ENCODE peak calls at places on chromosomes 3 and 15, in nine cellular contexts. One of them, this sample, is unnamed.

GRCh38 chr15:70376929-70377691 is 279.4 kb upstream of the TLE3 start:
- DNase-seq in GM12891: no peak
- DNase-seq in GM23338: peak; percentile 61
- DNase-seq in prostate gland: no peak
- DNase-seq in HL-60: peak; percentile 68
- DNase-seq in HCT116: no peak
- DNase-seq in GM12878: no peak
- DNase-seq in esophagus muscularis mucosa: peak; percentile 91
- DNase-seq in sigmoid colon: peak; percentile 83
- DNase-seq in this sample: no peak

GRCh38 chr3:55341502-55342031 is 145.5 kb downstream of the WNT5A start:
- DNase-seq in HCT116: no peak
- DNase-seq in esophagus muscularis mucosa: no peak
- DNase-seq in sigmoid colon: no peak
- DNase-seq in prostate gland: no peak
- DNase-seq in GM23338: no peak
- DNase-seq in GM12878: no peak
- DNase-seq in GM12891: no peak
- DNase-seq in HL-60: no peak
- DNase-seq in this sample: no peak

GRCh38 chr3:65438612-65439011 is 600.1 kb downstream of the MAGI1 start:
- DNase-seq in sigmoid colon: no peak
- DNase-seq in HCT116: no peak
- DNase-seq in esophagus muscularis mucosa: no peak
- DNase-seq in GM12878: no peak
- DNase-seq in GM12891: no peak
- DNase-seq in HL-60: no peak
- DNase-seq in GM23338: no peak
- DNase-seq in prostate gland: no peak
- DNase-seq in this sample: no peak

GRCh38 chr15:77616072-77616471 is 16.6 kb downstream of the LINGO1 start:
- DNase-seq in GM12878: no peak
- DNase-seq in HL-60: no peak
- DNase-seq in HCT116: no peak
- DNase-seq in sigmoid colon: no peak
- DNase-seq in esophagus muscularis mucosa: no peak
- DNase-seq in GM12891: no peak
- DNase-seq in GM23338: no peak
- DNase-seq in prostate gland: no peak
- DNase-seq in this sample: no peak

GRCh38 chr3:105444725-105445124 is 78.0 kb downstream of the ALCAM start:
- DNase-seq in HL-60: no peak
- DNase-seq in GM23338: no peak
- DNase-seq in HCT116: no peak
- DNase-seq in prostate gland: no peak
- DNase-seq in GM12891: no peak
- DNase-seq in esophagus muscularis mucosa: no peak
- DNase-seq in GM12878: no peak
- DNase-seq in sigmoid colon: no peak
- DNase-seq in this sample: no peak

GRCh38 chr3:61560452-61561373 is 658 bp upstream of the PTPRG start:
- DNase-seq in GM12891: peak; percentile 57
- DNase-seq in GM12878: no peak
- DNase-seq in sigmoid colon: peak; percentile 92
- DNase-seq in prostate gland: peak; percentile 65
- DNase-seq in HCT116: peak; percentile 45
- DNase-seq in GM23338: peak; percentile 96
- DNase-seq in HL-60: no peak
- DNase-seq in esophagus muscularis mucosa: peak; percentile 96
- DNase-seq in this sample: peak; percentile 83

GRCh38 chr3:24500806-24501205 is 6.2 kb upstream of the THRB start:
- DNase-seq in sigmoid colon: no peak
- DNase-seq in GM12878: no peak
- DNase-seq in GM23338: no peak
- DNase-seq in GM12891: no peak
- DNase-seq in HCT116: no peak
- DNase-seq in esophagus muscularis mucosa: no peak
- DNase-seq in prostate gland: no peak
- DNase-seq in HL-60: no peak
- DNase-seq in this sample: no peak

GRCh38 chr3:53478166-53478830 is 16.1 kb upstream of the CACNA1D start:
- DNase-seq in prostate gland: no peak
- DNase-seq in GM23338: no peak
- DNase-seq in sigmoid colon: no peak
- DNase-seq in GM12878: no peak
- DNase-seq in HCT116: no peak
- DNase-seq in HL-60: no peak
- DNase-seq in esophagus muscularis mucosa: peak; percentile 72
- DNase-seq in GM12891: no peak
- DNase-seq in this sample: no peak

GRCh38 chr3:71726106-71726505 is 904 bp upstream of the EIF4E3 start:
- DNase-seq in GM23338: no peak
- DNase-seq in GM12878: no peak
- DNase-seq in prostate gland: no peak
- DNase-seq in HL-60: no peak
- DNase-seq in HCT116: no peak
- DNase-seq in esophagus muscularis mucosa: no peak
- DNase-seq in GM12891: no peak
- DNase-seq in sigmoid colon: no peak
- DNase-seq in this sample: no peak

GRCh38 chr3:37024092-37024491 is 30.8 kb downstream of the MLH1 start:
- DNase-seq in HCT116: peak; percentile 4
- DNase-seq in HL-60: peak; percentile 17
- DNase-seq in GM23338: no peak
- DNase-seq in GM12878: no peak
- DNase-seq in esophagus muscularis mucosa: no peak
- DNase-seq in GM12891: no peak
- DNase-seq in sigmoid colon: no peak
- DNase-seq in prostate gland: no peak
- DNase-seq in this sample: no peak

GRCh38 chr3:102750322-102750721 is 315.5 kb downstream of the ZPLD1 start:
- DNase-seq in HCT116: no peak
- DNase-seq in GM12878: no peak
- DNase-seq in HL-60: no peak
- DNase-seq in esophagus muscularis mucosa: no peak
- DNase-seq in prostate gland: no peak
- DNase-seq in GM23338: no peak
- DNase-seq in sigmoid colon: no peak
- DNase-seq in GM12891: no peak
- DNase-seq in this sample: no peak

GRCh38 chr3:21274000-21274671 is 476.9 kb downstream of the ZNF385D start:
- DNase-seq in esophagus muscularis mucosa: no peak
- DNase-seq in sigmoid colon: no peak
- DNase-seq in HL-60: no peak
- DNase-seq in prostate gland: no peak
- DNase-seq in HCT116: no peak
- DNase-seq in GM12891: no peak
- DNase-seq in GM23338: no peak
- DNase-seq in GM12878: no peak
- DNase-seq in this sample: no peak

GRCh38 chr3:31980530-31981205 is 394 bp downstream of the OSBPL10 start:
- DNase-seq in GM12878: no peak
- DNase-seq in HCT116: peak; percentile 53
- DNase-seq in sigmoid colon: peak; percentile 69
- DNase-seq in prostate gland: peak; percentile 78
- DNase-seq in esophagus muscularis mucosa: no peak
- DNase-seq in GM23338: peak; percentile 81
- DNase-seq in GM12891: peak; percentile 30
- DNase-seq in HL-60: peak; percentile 15
- DNase-seq in this sample: peak; percentile 93
- TF ChIP-seq POLR2AphosphoS5 in GM12878: no peak
- TF ChIP-seq POLR2AphosphoS5 in HCT116: peak; percentile 16
- TF ChIP-seq POLR2AphosphoS5 in sigmoid colon: no peak
- TF ChIP-seq POLR2AphosphoS5 in prostate gland: no peak
- TF ChIP-seq POLR2AphosphoS5 in esophagus muscularis mucosa: no peak
- TF ChIP-seq POLR2AphosphoS5 in GM23338: no peak
- TF ChIP-seq POLR2AphosphoS5 in GM12891: no peak
- TF ChIP-seq POLR2AphosphoS5 in HL-60: no peak
- TF ChIP-seq POLR2AphosphoS5 in this sample: peak; percentile 71

GRCh38 chr3:170355738-170356595 is 1.5 kb upstream of the SKIL start:
- DNase-seq in esophagus muscularis mucosa: no peak
- DNase-seq in prostate gland: peak; percentile 15
- DNase-seq in GM12891: no peak
- DNase-seq in GM12878: peak; percentile 66
- DNase-seq in HL-60: no peak
- DNase-seq in sigmoid colon: peak; percentile 71
- DNase-seq in GM23338: peak; percentile 62
- DNase-seq in HCT116: no peak
- DNase-seq in this sample: peak; percentile 83
- TF ChIP-seq POLR2AphosphoS5 in esophagus muscularis mucosa: no peak
- TF ChIP-seq POLR2AphosphoS5 in prostate gland: no peak
- TF ChIP-seq POLR2AphosphoS5 in GM12891: no peak
- TF ChIP-seq POLR2AphosphoS5 in GM12878: no peak
- TF ChIP-seq POLR2AphosphoS5 in HL-60: no peak
- TF ChIP-seq POLR2AphosphoS5 in sigmoid colon: no peak
- TF ChIP-seq POLR2AphosphoS5 in GM23338: no peak
- TF ChIP-seq POLR2AphosphoS5 in HCT116: no peak
- TF ChIP-seq POLR2AphosphoS5 in this sample: no peak

GRCh38 chr15:85545185-85545584 is 164.8 kb downstream of the AKAP13 start:
- DNase-seq in GM12878: no peak
- DNase-seq in HL-60: peak; percentile 85
- DNase-seq in esophagus muscularis mucosa: no peak
- DNase-seq in HCT116: no peak
- DNase-seq in prostate gland: no peak
- DNase-seq in GM23338: no peak
- DNase-seq in GM12891: no peak
- DNase-seq in sigmoid colon: no peak
- DNase-seq in this sample: no peak
- TF ChIP-seq POLR2AphosphoS5 in GM12878: no peak
- TF ChIP-seq POLR2AphosphoS5 in HL-60: peak; percentile 43
- TF ChIP-seq POLR2AphosphoS5 in esophagus muscularis mucosa: peak; percentile 73
- TF ChIP-seq POLR2AphosphoS5 in HCT116: no peak
- TF ChIP-seq POLR2AphosphoS5 in prostate gland: peak; percentile 13
- TF ChIP-seq POLR2AphosphoS5 in GM23338: no peak
- TF ChIP-seq POLR2AphosphoS5 in GM12891: no peak
- TF ChIP-seq POLR2AphosphoS5 in sigmoid colon: peak; percentile 59
- TF ChIP-seq POLR2AphosphoS5 in this sample: no peak

GRCh38 chr3:150077581-150078247 is 107.0 kb upstream of the PFN2 start:
- DNase-seq in prostate gland: no peak
- DNase-seq in HCT116: no peak
- DNase-seq in GM12891: no peak
- DNase-seq in GM23338: no peak
- DNase-seq in esophagus muscularis mucosa: no peak
- DNase-seq in HL-60: no peak
- DNase-seq in sigmoid colon: no peak
- DNase-seq in GM12878: no peak
- DNase-seq in this sample: no peak
- TF ChIP-seq POLR2AphosphoS5 in prostate gland: no peak
- TF ChIP-seq POLR2AphosphoS5 in HCT116: no peak
- TF ChIP-seq POLR2AphosphoS5 in GM12891: no peak
- TF ChIP-seq POLR2AphosphoS5 in GM23338: no peak
- TF ChIP-seq POLR2AphosphoS5 in esophagus muscularis mucosa: no peak
- TF ChIP-seq POLR2AphosphoS5 in HL-60: no peak
- TF ChIP-seq POLR2AphosphoS5 in sigmoid colon: no peak
- TF ChIP-seq POLR2AphosphoS5 in GM12878: no peak
- TF ChIP-seq POLR2AphosphoS5 in this sample: no peak

DNA sequence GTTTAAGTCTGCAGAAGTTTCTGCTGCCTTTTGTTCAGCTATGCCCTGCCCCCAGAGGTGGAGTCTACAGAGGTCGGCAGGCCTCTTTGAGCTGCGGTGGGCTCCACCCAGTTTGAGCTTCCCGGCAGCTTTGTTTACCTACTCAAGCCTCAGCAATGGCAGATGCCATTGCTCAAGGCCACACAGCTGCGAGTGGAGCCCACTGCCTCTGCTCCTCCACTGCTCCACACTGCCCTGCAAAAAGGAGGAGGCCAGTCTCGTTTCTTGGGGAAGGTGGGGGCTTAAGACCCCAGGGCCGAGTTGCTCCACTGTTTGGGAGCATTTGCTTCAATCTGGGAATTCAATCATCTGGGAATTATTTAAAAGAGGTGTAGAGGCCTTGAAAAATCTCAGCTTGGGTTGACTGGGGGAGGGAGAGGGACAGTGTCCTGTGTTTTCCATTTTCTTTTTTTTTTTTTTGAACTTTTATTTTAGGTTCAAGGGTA is 144.6 kb upstream of the MEF2A start:
- DNase-seq in GM12891: no peak
- DNase-seq in HCT116: no peak
- DNase-seq in prostate gland: no peak
- DNase-seq in HL-60: no peak
- DNase-seq in sigmoid colon: peak; percentile 29
- DNase-seq in esophagus muscularis mucosa: no peak
- DNase-seq in GM23338: no peak
- DNase-seq in GM12878: no peak
- DNase-seq in this sample: peak; percentile 68
- TF ChIP-seq POLR2AphosphoS5 in GM12891: no peak
- TF ChIP-seq POLR2AphosphoS5 in HCT116: no peak
- TF ChIP-seq POLR2AphosphoS5 in prostate gland: no peak
- TF ChIP-seq POLR2AphosphoS5 in HL-60: no peak
- TF ChIP-seq POLR2AphosphoS5 in sigmoid colon: no peak
- TF ChIP-seq POLR2AphosphoS5 in esophagus muscularis mucosa: no peak
- TF ChIP-seq POLR2AphosphoS5 in GM23338: no peak
- TF ChIP-seq POLR2AphosphoS5 in GM12878: no peak
- TF ChIP-seq POLR2AphosphoS5 in this sample: peak; percentile 20

This sample was measured in spleen.